ENCODE peak calls at places on chromosomes 11 and 22, in seven cellular contexts. T, G, Q, K, A, D and F are unnamed samples.

GRCh38 chr11:1354125-1354938 is 35.4 kb upstream of the BRSK2 start:
- DNase-seq in T (no peak), G (no peak), Q (peak; percentile 11), K (no peak), A (no peak), D (no peak), F (no peak)

GRCh38 chr11:124748481-124749338 is 3.3 kb downstream of the VSIG2 start:
- DNase-seq in T (no peak), G (no peak), Q (peak; percentile 47), K (no peak), A (no peak), D (no peak), F (no peak)

GRCh38 chr11:74449369-74449931 is 17.9 kb downstream of the KCNE3 start:
- DNase-seq in T (peak; percentile 60), G (peak; percentile 60), Q (no peak), K (peak; percentile 68), A (peak; percentile 78), D (peak; percentile 89), F (peak; percentile 64)

GRCh38 chr11:7606496-7606895 is 66.8 kb downstream of the CYB5R2 start:
- DNase-seq in T (no peak), G (no peak), Q (no peak), K (no peak), A (no peak), D (no peak), F (no peak)

GRCh38 chr22:27101288-27101687 is 443.9 kb downstream of the MIAT start:
- DNase-seq in T (no peak), G (no peak), Q (no peak), K (no peak), A (no peak), D (no peak), F (no peak)

GRCh38 chr11:45745065-45745811 is 59.7 kb upstream of the SLC35C1 start:
- DNase-seq in T (no peak), G (no peak), Q (peak; percentile 30), K (no peak), A (peak; percentile 10), D (peak; percentile 46), F (no peak)

GRCh38 chr22:19870153-19871022 is 15.7 kb upstream of the GNB1L start:
- DNase-seq in T (no peak), G (peak; percentile 30), Q (no peak), K (no peak), A (no peak), D (no peak), F (no peak)

GRCh38 chr11:31818874-31819331 is 7.8 kb upstream of the PAX6 start:
- DNase-seq in T (no peak), G (no peak), Q (no peak), K (no peak), A (no peak), D (no peak), F (peak; percentile 25)

GRCh38 chr22:49812838-49813237 is 14.8 kb downstream of the BRD1 start:
- DNase-seq in T (no peak), G (no peak), Q (no peak), K (no peak), A (peak; percentile 32), D (no peak), F (no peak)

GRCh38 chr11:105054723-105055492 is 9.8 kb upstream of the CARD16 start:
- DNase-seq in T (no peak), G (no peak), Q (no peak), K (no peak), A (no peak), D (no peak), F (no peak)

GRCh38 chr11:1330473-1330872 is 21.0 kb upstream of the TOLLIP start:
- DNase-seq in T (no peak), G (no peak), Q (no peak), K (no peak), A (no peak), D (no peak), F (no peak)

GRCh38 chr11:134987223-134987768 is 575.3 kb upstream of the B3GAT1 start:
- DNase-seq in T (no peak), G (peak; percentile 62), Q (peak; percentile 69), K (no peak), A (no peak), D (no peak), F (no peak)

GRCh38 chr11:47156951-47157350 is 19.7 kb downstream of the ARFGAP2 start:
- DNase-seq in T (no peak), G (no peak), Q (no peak), K (no peak), A (no peak), D (no peak), F (no peak)
- TF ChIP-seq CTCF in T (no peak), G (no peak), Q (no peak), K (no peak), A (no peak), D (no peak), F (no peak)

GRCh38 chr11:69948256-69949141 is 129.3 kb upstream of the FGF3 start:
- DNase-seq in T (peak; percentile 93), G (peak; percentile 94), Q (peak; percentile 36), K (no peak), A (no peak), D (no peak), F (no peak)

GRCh38 chr11:69949327-69949726 is 128.8 kb upstream of the ANO1 start:
- DNase-seq in T (peak; percentile 94), G (peak; percentile 89), Q (no peak), K (no peak), A (peak; percentile 11), D (no peak), F (no peak)

GRCh38 chr11:69951821-69952590 is 126.1 kb upstream of the ANO1 start:
- DNase-seq in T (no peak), G (peak; percentile 41), Q (peak; percentile 8), K (no peak), A (no peak), D (no peak), F (no peak)

GRCh38 chr11:69950621-69951020 is 127.5 kb upstream of the ANO1 start:
- DNase-seq in T (no peak), G (no peak), Q (no peak), K (no peak), A (no peak), D (no peak), F (no peak)

GRCh38 chr11:69950120-69950519 is 128.0 kb upstream of the ANO1 start:
- DNase-seq in T (peak; percentile 69), G (peak; percentile 63), Q (peak; percentile 48), K (peak; percentile 19), A (no peak), D (no peak), F (peak; percentile 60)
- TF ChIP-seq CTCF in T (peak; percentile 67), G (peak; percentile 87), Q (no peak), K (peak; percentile 26), A (peak; percentile 26), D (peak; percentile 45), F (no peak)

GRCh38 chr11:60609632-60610031 is 89.8 kb upstream of the MS4A8 start:
- DNase-seq in T (no peak), G (no peak), Q (no peak), K (peak; percentile 36), A (no peak), D (no peak), F (no peak)

GRCh38 chr11:60610702-60611101 is 88.7 kb upstream of the MS4A8 start:
- DNase-seq in T (no peak), G (no peak), Q (no peak), K (no peak), A (no peak), D (no peak), F (no peak)

DNA sequence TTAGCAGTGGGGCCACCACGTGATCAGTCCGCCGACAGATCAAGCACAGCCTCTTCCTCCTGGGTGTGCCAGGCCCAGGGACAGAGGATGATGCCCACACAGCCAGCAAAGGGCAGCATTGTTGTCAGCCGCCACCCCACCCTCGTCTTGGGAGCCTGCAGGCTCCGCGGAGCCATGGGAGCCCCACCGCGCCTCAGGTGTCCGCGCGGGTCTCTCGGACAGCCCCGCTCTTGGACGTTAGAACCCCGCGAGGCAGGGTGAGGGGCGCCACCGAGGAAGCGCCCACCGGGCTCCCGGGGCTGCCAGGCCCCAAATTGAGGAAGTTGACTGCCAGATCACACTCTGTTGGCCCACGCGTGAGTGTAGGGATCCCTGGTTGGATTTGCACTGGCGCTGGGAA is 83.9 kb upstream of the MS4A8 start:
- DNase-seq in T (no peak), G (no peak), Q (no peak), K (no peak), A (no peak), D (no peak), F (no peak)
- TF ChIP-seq CTCF in T (no peak), G (no peak), Q (no peak), K (no peak), A (no peak), D (no peak), F (no peak)

GRCh38 chr11:106309070-106309684 is 231.7 kb downstream of the AASDHPPT start:
- DNase-seq in T (no peak), G (no peak), Q (no peak), K (no peak), A (peak; percentile 25), D (no peak), F (no peak)

GRCh38 chr11:106302416-106302815 is 225.0 kb downstream of the AASDHPPT start:
- DNase-seq in T (no peak), G (no peak), Q (no peak), K (no peak), A (no peak), D (no peak), F (no peak)

GRCh38 chr11:106305458-106305857 is 228.0 kb downstream of the AASDHPPT start:
- DNase-seq in T (no peak), G (no peak), Q (no peak), K (no peak), A (no peak), D (peak; percentile 33), F (no peak)

GRCh38 chr11:106304274-106304673 is 226.8 kb downstream of the AASDHPPT start:
- DNase-seq in T (no peak), G (no peak), Q (no peak), K (no peak), A (peak; percentile 16), D (no peak), F (no peak)

DNA sequence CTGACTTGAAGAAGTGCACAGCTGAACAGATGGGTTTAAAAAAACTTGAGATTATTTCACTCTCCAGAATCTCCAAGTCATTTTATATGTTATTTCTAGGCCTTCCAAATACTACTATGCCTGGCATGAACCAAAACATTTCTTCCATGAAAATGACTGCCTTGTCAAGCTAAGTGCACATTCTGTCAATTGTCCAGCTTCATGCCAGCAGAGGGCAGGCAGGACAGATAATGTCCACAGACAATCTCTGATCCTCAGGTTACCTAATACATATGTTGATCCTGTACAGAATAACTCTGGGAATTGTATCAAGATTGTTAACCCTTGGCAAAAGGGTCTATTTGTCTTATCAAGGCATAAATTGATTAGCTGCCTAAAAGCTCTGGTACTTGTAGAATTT is 229.5 kb downstream of the AASDHPPT start:
- DNase-seq in T (no peak), G (peak; percentile 56), Q (no peak), K (no peak), A (no peak), D (no peak), F (no peak)
- TF ChIP-seq CTCF in T (no peak), G (no peak), Q (no peak), K (no peak), A (peak; percentile 20), D (no peak), F (no peak)

GRCh38 chr11:107078375-107078774 is 60.1 kb upstream of the GUCY1A2 start:
- DNase-seq in T (no peak), G (no peak), Q (no peak), K (no peak), A (no peak), D (no peak), F (no peak)
- TF ChIP-seq CTCF in T (no peak), G (peak; percentile 26), Q (no peak), K (no peak), A (no peak), D (no peak), F (no peak)